ENCODE peak calls at places on chromosomes 4 and X, in four cellular contexts. U is mesendoderm, J is IMR-90, C is H1. X is an unnamed sample.
A peak's percentile ranks its signal among the peaks of the same experiment; 100 is the strongest.

GRCh38 chrX:74781507-74782034 is 143.7 kb downstream of the NEXMIF start:
- DNase-seq in J (no peak), U (no peak), C (no peak), X (no peak)

GRCh38 chrX:108439961-108440696 is 491 bp downstream of the COL4A5 start:
- DNase-seq in J (peak; percentile 21), C (no peak), U (no peak), X (peak; percentile 43)

GRCh38 chrX:84223261-84223660 is 35.3 kb upstream of the RPS6KA6 start:
- DNase-seq in J (no peak), U (no peak), C (no peak), X (no peak)

GRCh38 chrX:132491191-132491590 is 2.4 kb upstream of the MBNL3 start:
- DNase-seq in J (no peak), C (no peak), U (peak; percentile 26), X (no peak)

GRCh38 chr4:139501531-139502311 is 47.8 kb downstream of the RAB33B start:
- DNase-seq in J (no peak), C (no peak), U (no peak), X (no peak)

GRCh38 chrX:1170243-1170642 is 42.2 kb downstream of the CRLF2 start:
- DNase-seq in C (peak; percentile 40), U (no peak), J (no peak), X (no peak)

GRCh38 chr4:105551968-105552746 is at the start of gene ARHGEF38:
- DNase-seq in U (peak; percentile 13), J (peak; percentile 7), C (no peak), X (peak; percentile 47)

GRCh38 chr4:151948351-151949016 is 187.7 kb upstream of the GATB start:
- DNase-seq in J (peak; percentile 38), U (no peak), C (no peak), X (no peak)

GRCh38 chr4:41256131-41256739 is 493 bp upstream of the UCHL1 start:
- DNase-seq in J (peak; percentile 74), C (no peak), U (peak; percentile 82), X (no peak)

GRCh38 chrX:146854281-146854680 is 39.7 kb upstream of the CXorf51A start:
- DNase-seq in C (no peak), U (no peak), J (no peak), X (no peak)

GRCh38 chr4:186485621-186486062 is 69.7 kb downstream of the MTNR1A start:
- DNase-seq in U (peak; percentile 55), J (peak; percentile 19), C (peak; percentile 53), X (no peak)

GRCh38 chrX:154323537-154323936 is 27.9 kb downstream of the TKTL1 start:
- DNase-seq in U (no peak), J (no peak), C (no peak), X (no peak)

GRCh38 chr4:180058731-180059215 is 2184.4 kb upstream of the TENM3 start:
- DNase-seq in U (peak; percentile 87), J (peak; percentile 44), C (peak; percentile 81), X (peak; percentile 78)

GRCh38 chr4:92387459-92388069 is 83.8 kb downstream of the GRID2 start:
- DNase-seq in C (no peak), U (peak; percentile 77), J (peak; percentile 53), X (no peak)

GRCh38 chrX:97597954-97598353 is 714.2 kb downstream of the RPA4 start:
- DNase-seq in C (no peak), J (no peak), U (peak; percentile 78), X (peak; percentile 38)

GRCh38 chrX:21655901-21656586 is 2.1 kb downstream of the KLHL34 start:
- DNase-seq in C (no peak), J (no peak), U (no peak), X (no peak)

GRCh38 chrX:6383911-6384310 is 151.0 kb downstream of the VCX3A start:
- DNase-seq in U (peak; percentile 96), J (no peak), C (no peak), X (no peak)

GRCh38 chr4:11842620-11843263 is 414.0 kb upstream of the HS3ST1 start:
- DNase-seq in U (no peak), J (no peak), C (no peak), X (no peak)

GRCh38 chrX:135185795-135186443 is 14.7 kb upstream of the CT55 start:
- DNase-seq in C (no peak), J (peak; percentile 46), U (peak; percentile 77), X (peak; percentile 59)

GRCh38 chr4:51999250-51999649 is 20.9 kb downstream of the LRRC66 start:
- DNase-seq in C (no peak), J (no peak), U (no peak), X (no peak)

GRCh38 chr4:8391071-8391470 is 49.5 kb downstream of the ACOX3 start:
- DNase-seq in J (no peak), U (no peak), C (no peak), X (no peak)

GRCh38 chr4:58669783-58670182 is 1559.6 kb upstream of the IGFBP7 start:
- DNase-seq in J (no peak), C (no peak), U (no peak), X (no peak)

GRCh38 chr4:8023696-8024033 is 84.0 kb upstream of the AFAP1 start:
- DNase-seq in C (no peak), U (no peak), J (no peak), X (no peak)

GRCh38 chr4:41797260-41797659 is 48.7 kb upstream of the PHOX2B start:
- DNase-seq in U (no peak), J (no peak), C (no peak), X (no peak)

GRCh38 chrX:20361081-20361889 is 94.6 kb upstream of the RPS6KA3 start:
- DNase-seq in C (no peak), J (peak; percentile 53), U (peak; percentile 50), X (no peak)

GRCh38 chrX:100643943-100644587 is at the start of gene SRPX2:
- DNase-seq in J (peak; percentile 91), U (no peak), C (no peak), X (no peak)

GRCh38 chr4:37599092-37599800 is 86.9 kb downstream of the RELL1 start:
- DNase-seq in U (no peak), C (no peak), J (no peak), X (no peak)

GRCh38 chrX:139739138-139739537 is 31.2 kb upstream of the MCF2 start:
- DNase-seq in U (no peak), J (peak; percentile 49), C (no peak), X (no peak)

DNA sequence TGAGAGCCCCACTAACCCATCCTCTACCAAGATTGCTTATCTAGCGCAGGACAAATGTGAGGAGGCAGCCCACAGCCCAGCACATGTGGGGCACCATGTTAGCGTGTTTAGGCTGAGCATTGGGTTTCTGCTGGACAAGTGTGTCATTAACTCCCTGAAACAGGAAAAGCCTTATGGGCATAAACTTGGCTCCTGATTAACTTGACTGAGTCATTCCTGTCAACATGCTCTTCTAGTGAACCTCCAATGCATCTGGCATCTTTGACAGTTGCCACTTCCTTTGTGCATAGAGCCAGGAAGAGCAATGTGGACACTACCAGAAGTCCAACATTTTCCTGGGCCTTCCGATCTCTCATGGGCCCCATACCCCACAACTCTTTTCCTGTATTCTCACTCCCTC is 2.5 kb downstream of the SPIN2A start:
- DNase-seq in J (no peak), C (no peak), U (no peak), X (no peak)
- H4K5ac ChIP-seq in J (no peak overlapping the region), C (no peak overlapping the region), U (no peak overlapping the region), X (no peak overlapping the region)

GRCh38 chr4:99720206-99720605 is 62.6 kb upstream of the C4orf54 start:
- DNase-seq in U (peak; percentile 69), C (no peak), J (no peak), X (no peak)
- H4K5ac ChIP-seq in U (no peak overlapping the region), C (no peak overlapping the region), J (no peak overlapping the region), X (no peak overlapping the region)

GRCh38 chrX:18455384-18455783 is 30.0 kb downstream of the CDKL5 start:
- DNase-seq in U (no peak), J (no peak), C (no peak), X (no peak)

GRCh38 chrX:18461431-18461830 is 36.0 kb downstream of the CDKL5 start:
- DNase-seq in U (no peak), C (no peak), J (no peak), X (no peak)

DNA sequence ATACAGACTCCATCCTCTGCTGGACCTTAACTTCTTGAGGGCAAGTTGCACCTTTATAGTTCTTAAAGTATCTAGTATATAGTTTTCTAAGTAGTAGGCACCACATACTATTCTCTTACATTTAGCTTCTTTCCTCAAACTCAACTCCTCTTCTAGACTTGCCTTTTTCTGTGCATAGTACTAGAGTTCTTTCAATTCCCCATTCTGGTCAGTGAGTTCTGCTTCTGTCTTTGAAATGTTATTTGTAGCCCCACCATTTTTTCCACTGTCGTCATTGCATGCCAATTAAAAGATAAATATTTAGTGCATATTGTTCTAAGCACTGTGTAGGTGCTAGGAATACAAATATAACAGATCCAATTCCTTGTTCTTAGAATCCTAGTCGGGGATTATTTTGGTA is 31.6 kb downstream of the CDKL5 start:
- DNase-seq in C (no peak), U (no peak), J (no peak), X (no peak)
- H4K5ac ChIP-seq in C (no peak overlapping the region), U (no peak overlapping the region), J (no peak overlapping the region), X (no peak overlapping the region)

GRCh38 chrX:149652232-149652981 is 20.8 kb upstream of the TMEM185A start:
- DNase-seq in U (no peak), J (no peak), C (no peak), X (no peak)

GRCh38 chrX:149650162-149650561 is 18.6 kb upstream of the TMEM185A start:
- DNase-seq in C (no peak), U (no peak), J (no peak), X (no peak)

GRCh38 chrX:149647505-149647904 is 15.9 kb upstream of the TMEM185A start:
- DNase-seq in J (no peak), C (no peak), U (no peak), X (no peak)

GRCh38 chrX:149643496-149643895 is 11.9 kb upstream of the TMEM185A start:
- DNase-seq in J (no peak), U (no peak), C (no peak), X (no peak)

DNA sequence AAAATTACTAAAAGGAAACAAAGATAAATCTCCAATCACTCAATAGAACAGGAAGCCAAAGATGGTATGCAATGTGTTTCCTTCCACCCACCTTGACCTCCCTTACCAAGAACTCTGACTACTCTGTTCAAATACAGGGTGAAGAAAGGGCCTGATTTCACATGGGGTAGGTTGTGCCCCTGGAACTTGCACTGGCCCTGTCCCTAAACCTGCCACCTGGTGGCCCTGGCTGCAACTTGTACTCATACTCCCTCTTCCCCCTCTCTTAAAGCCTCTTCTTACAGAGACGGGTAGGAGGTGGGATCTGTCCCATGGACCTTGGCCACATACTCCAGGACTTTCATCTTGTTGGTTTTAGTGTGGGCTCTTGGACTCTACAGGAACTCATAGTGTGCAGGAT is 17.3 kb upstream of the TMEM185A start:
- DNase-seq in J (no peak), C (no peak), U (no peak), X (no peak)
- H4K5ac ChIP-seq in J (no peak overlapping the region), C (no peak overlapping the region), U (no peak overlapping the region), X (no peak overlapping the region)

GRCh38 chr4:108287834-108288413 is 119.2 kb upstream of the LEF1 start:
- DNase-seq in C (no peak), J (no peak), U (no peak), X (no peak)
- H4K5ac ChIP-seq in C (no peak overlapping the region), J (no peak overlapping the region), U (no peak overlapping the region), X (no peak overlapping the region)

GRCh38 chr4:121077496-121077895 is 5.2 kb upstream of the NDNF start:
- DNase-seq in C (no peak), U (peak; percentile 6), J (no peak), X (no peak)
- H4K5ac ChIP-seq in C (no peak overlapping the region), U (no peak overlapping the region), J (no peak overlapping the region), X (no peak overlapping the region)

DNA sequence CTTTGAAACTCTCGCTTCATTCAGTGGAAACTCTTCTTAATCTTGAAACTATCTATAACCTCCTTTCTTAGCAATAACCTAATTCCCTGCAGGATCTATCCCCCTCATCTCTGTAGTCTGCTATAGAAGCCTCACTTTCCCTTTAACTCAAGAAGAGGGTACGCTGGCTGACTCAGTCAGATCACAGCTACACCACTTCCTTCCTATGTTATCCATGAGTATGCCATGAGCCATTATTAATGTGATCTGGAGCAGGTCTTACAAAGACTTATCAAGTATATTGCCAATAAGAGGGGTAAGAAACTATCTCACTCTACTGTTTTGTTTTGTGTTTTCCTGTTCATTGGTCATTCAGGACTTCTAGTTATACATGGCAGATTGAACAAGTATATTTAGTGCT is 165.3 kb downstream of the PJA1 start:
- DNase-seq in C (no peak), J (no peak), U (no peak), X (no peak)
- H4K5ac ChIP-seq in C (no peak overlapping the region), J (no peak overlapping the region), U (no peak overlapping the region), X (no peak overlapping the region)